ENCODE peak calls at places on chromosome 10, in eight cellular contexts. One of them, this sample, is unnamed.

GRCh38 chr10:628386-629045 is 61.0 kb downstream of the DIP2C start:
- DNase-seq in cardiac muscle cell: no peak
- DNase-seq in tibial artery: no peak
- DNase-seq in A549: no peak
- DNase-seq in heart left ventricle: no peak
- DNase-seq in PC-3: no peak
- DNase-seq in hepatocyte: no peak
- DNase-seq in mesenchymal stem cell: no peak
- DNase-seq in this sample: peak

GRCh38 chr10:125812128-125812527 is 10.9 kb downstream of the UROS start:
- DNase-seq in heart left ventricle: no peak
- DNase-seq in A549: no peak
- DNase-seq in cardiac muscle cell: peak
- DNase-seq in tibial artery: no peak
- DNase-seq in PC-3: peak
- DNase-seq in mesenchymal stem cell: no peak
- DNase-seq in hepatocyte: no peak
- DNase-seq in this sample: no peak

GRCh38 chr10:121851791-121852190 is 76.0 kb downstream of the ATE1 start:
- DNase-seq in mesenchymal stem cell: no peak
- DNase-seq in hepatocyte: no peak
- DNase-seq in PC-3: no peak
- DNase-seq in heart left ventricle: no peak
- DNase-seq in tibial artery: no peak
- DNase-seq in cardiac muscle cell: no peak
- DNase-seq in A549: no peak
- DNase-seq in this sample: no peak

GRCh38 chr10:103493911-103494877 is 689 bp downstream of the NEURL1 start:
- DNase-seq in mesenchymal stem cell: no peak
- DNase-seq in cardiac muscle cell: no peak
- DNase-seq in tibial artery: no peak
- DNase-seq in heart left ventricle: no peak
- DNase-seq in PC-3: no peak
- DNase-seq in A549: no peak
- DNase-seq in hepatocyte: peak
- DNase-seq in this sample: no peak

GRCh38 chr10:95445223-95445836 is 115.8 kb downstream of the SORBS1 start:
- DNase-seq in tibial artery: peak
- DNase-seq in A549: peak
- DNase-seq in mesenchymal stem cell: peak
- DNase-seq in heart left ventricle: peak
- DNase-seq in cardiac muscle cell: peak
- DNase-seq in PC-3: peak
- DNase-seq in hepatocyte: peak
- DNase-seq in this sample: peak

GRCh38 chr10:69415951-69416350 is 767 bp downstream of the TACR2 start:
- DNase-seq in A549: no peak
- DNase-seq in mesenchymal stem cell: no peak
- DNase-seq in tibial artery: no peak
- DNase-seq in cardiac muscle cell: no peak
- DNase-seq in heart left ventricle: no peak
- DNase-seq in hepatocyte: no peak
- DNase-seq in PC-3: no peak
- DNase-seq in this sample: no peak

GRCh38 chr10:91076991-91077548 is 143.4 kb upstream of the PCGF5 start:
- DNase-seq in heart left ventricle: no peak
- DNase-seq in cardiac muscle cell: no peak
- DNase-seq in A549: no peak
- DNase-seq in hepatocyte: no peak
- DNase-seq in tibial artery: no peak
- DNase-seq in mesenchymal stem cell: no peak
- DNase-seq in PC-3: no peak
- DNase-seq in this sample: no peak

GRCh38 chr10:24579911-24580310 is 143.8 kb downstream of the ARHGAP21 start:
- DNase-seq in tibial artery: no peak
- DNase-seq in mesenchymal stem cell: no peak
- DNase-seq in hepatocyte: no peak
- DNase-seq in PC-3: no peak
- DNase-seq in A549: no peak
- DNase-seq in heart left ventricle: no peak
- DNase-seq in cardiac muscle cell: no peak
- DNase-seq in this sample: no peak

GRCh38 chr10:127293640-127294039 is 97.2 kb upstream of the INSYN2A start:
- DNase-seq in A549: no peak
- DNase-seq in cardiac muscle cell: no peak
- DNase-seq in hepatocyte: no peak
- DNase-seq in tibial artery: no peak
- DNase-seq in heart left ventricle: no peak
- DNase-seq in mesenchymal stem cell: no peak
- DNase-seq in PC-3: no peak
- DNase-seq in this sample: no peak

GRCh38 chr10:58291538-58292174 is 22.7 kb downstream of the CISD1 start:
- DNase-seq in cardiac muscle cell: peak
- DNase-seq in heart left ventricle: no peak
- DNase-seq in mesenchymal stem cell: peak
- DNase-seq in A549: peak
- DNase-seq in tibial artery: peak
- DNase-seq in PC-3: peak
- DNase-seq in hepatocyte: peak
- DNase-seq in this sample: no peak

GRCh38 chr10:11272915-11273389 is 255.3 kb downstream of the CELF2 start:
- DNase-seq in mesenchymal stem cell: no peak
- DNase-seq in cardiac muscle cell: no peak
- DNase-seq in hepatocyte: no peak
- DNase-seq in A549: no peak
- DNase-seq in PC-3: no peak
- DNase-seq in heart left ventricle: no peak
- DNase-seq in tibial artery: no peak
- DNase-seq in this sample: no peak

GRCh38 chr10:33861833-33862232 is 527.4 kb upstream of the NRP1 start:
- DNase-seq in hepatocyte: no peak
- DNase-seq in heart left ventricle: no peak
- DNase-seq in mesenchymal stem cell: no peak
- DNase-seq in tibial artery: no peak
- DNase-seq in A549: no peak
- DNase-seq in cardiac muscle cell: no peak
- DNase-seq in PC-3: no peak
- DNase-seq in this sample: no peak

GRCh38 chr10:104130041-104130440 is 8.1 kb downstream of the SFR1 start:
- DNase-seq in A549: no peak
- DNase-seq in heart left ventricle: no peak
- DNase-seq in PC-3: no peak
- DNase-seq in mesenchymal stem cell: no peak
- DNase-seq in hepatocyte: no peak
- DNase-seq in cardiac muscle cell: peak
- DNase-seq in tibial artery: no peak
- DNase-seq in this sample: no peak

GRCh38 chr10:73534857-73535256 is 39.0 kb upstream of the PPP3CB start:
- DNase-seq in A549: no peak
- DNase-seq in tibial artery: no peak
- DNase-seq in hepatocyte: no peak
- DNase-seq in heart left ventricle: no peak
- DNase-seq in PC-3: no peak
- DNase-seq in cardiac muscle cell: no peak
- DNase-seq in mesenchymal stem cell: no peak
- DNase-seq in this sample: no peak

GRCh38 chr10:73537288-73537687 is 41.5 kb upstream of the PPP3CB start:
- DNase-seq in heart left ventricle: no peak
- DNase-seq in A549: no peak
- DNase-seq in cardiac muscle cell: no peak
- DNase-seq in hepatocyte: no peak
- DNase-seq in mesenchymal stem cell: no peak
- DNase-seq in PC-3: no peak
- DNase-seq in tibial artery: no peak
- DNase-seq in this sample: no peak

GRCh38 chr10:73537709-73538108 is 41.9 kb upstream of the PPP3CB start:
- DNase-seq in mesenchymal stem cell: no peak
- DNase-seq in hepatocyte: no peak
- DNase-seq in tibial artery: no peak
- DNase-seq in heart left ventricle: no peak
- DNase-seq in cardiac muscle cell: no peak
- DNase-seq in A549: no peak
- DNase-seq in PC-3: no peak
- DNase-seq in this sample: no peak
- H3K27ac ChIP-seq in mesenchymal stem cell: no peak
- H3K27ac ChIP-seq in hepatocyte: no peak
- H3K27ac ChIP-seq in tibial artery: no peak
- H3K27ac ChIP-seq in heart left ventricle: no peak
- H3K27ac ChIP-seq in cardiac muscle cell: no peak
- H3K27ac ChIP-seq in A549: no peak
- H3K27ac ChIP-seq in PC-3: no peak
- H3K27ac ChIP-seq in this sample: no peak

GRCh38 chr10:79241990-79242619 is 105.2 kb upstream of the PPIF start:
- DNase-seq in cardiac muscle cell: peak
- DNase-seq in mesenchymal stem cell: peak
- DNase-seq in heart left ventricle: peak
- DNase-seq in hepatocyte: peak
- DNase-seq in A549: no peak
- DNase-seq in tibial artery: peak
- DNase-seq in PC-3: peak
- DNase-seq in this sample: peak
- H3K27ac ChIP-seq in cardiac muscle cell: peak
- H3K27ac ChIP-seq in mesenchymal stem cell: no peak
- H3K27ac ChIP-seq in heart left ventricle: peak
- H3K27ac ChIP-seq in hepatocyte: peak
- H3K27ac ChIP-seq in A549: no peak
- H3K27ac ChIP-seq in tibial artery: peak
- H3K27ac ChIP-seq in PC-3: no peak
- H3K27ac ChIP-seq in this sample: peak

GRCh38 chr10:80183436-80183835 is 21.9 kb downstream of the ANXA11 start:
- DNase-seq in hepatocyte: no peak
- DNase-seq in tibial artery: no peak
- DNase-seq in PC-3: no peak
- DNase-seq in heart left ventricle: no peak
- DNase-seq in cardiac muscle cell: no peak
- DNase-seq in mesenchymal stem cell: no peak
- DNase-seq in A549: no peak
- DNase-seq in this sample: no peak
- H3K27ac ChIP-seq in hepatocyte: no peak
- H3K27ac ChIP-seq in tibial artery: no peak
- H3K27ac ChIP-seq in PC-3: no peak
- H3K27ac ChIP-seq in heart left ventricle: peak
- H3K27ac ChIP-seq in cardiac muscle cell: no peak
- H3K27ac ChIP-seq in mesenchymal stem cell: no peak
- H3K27ac ChIP-seq in A549: no peak
- H3K27ac ChIP-seq in this sample: no peak

GRCh38 chr10:51367120-51367519 is 292.8 kb downstream of the PRKG1 start:
- DNase-seq in hepatocyte: no peak
- DNase-seq in heart left ventricle: no peak
- DNase-seq in cardiac muscle cell: peak
- DNase-seq in mesenchymal stem cell: no peak
- DNase-seq in A549: no peak
- DNase-seq in tibial artery: no peak
- DNase-seq in PC-3: no peak
- DNase-seq in this sample: no peak

GRCh38 chr10:51366044-51366443 is 291.8 kb downstream of the PRKG1 start:
- DNase-seq in PC-3: no peak
- DNase-seq in A549: no peak
- DNase-seq in hepatocyte: no peak
- DNase-seq in mesenchymal stem cell: no peak
- DNase-seq in heart left ventricle: peak
- DNase-seq in tibial artery: no peak
- DNase-seq in cardiac muscle cell: peak
- DNase-seq in this sample: no peak

GRCh38 chr10:51368943-51369342 is 294.7 kb downstream of the PRKG1 start:
- DNase-seq in heart left ventricle: no peak
- DNase-seq in mesenchymal stem cell: no peak
- DNase-seq in hepatocyte: no peak
- DNase-seq in cardiac muscle cell: no peak
- DNase-seq in tibial artery: no peak
- DNase-seq in PC-3: peak
- DNase-seq in A549: no peak
- DNase-seq in this sample: no peak

GRCh38 chr10:51371725-51372124 is 297.4 kb downstream of the PRKG1 start:
- DNase-seq in A549: no peak
- DNase-seq in cardiac muscle cell: no peak
- DNase-seq in hepatocyte: no peak
- DNase-seq in tibial artery: no peak
- DNase-seq in PC-3: no peak
- DNase-seq in heart left ventricle: no peak
- DNase-seq in mesenchymal stem cell: peak
- DNase-seq in this sample: no peak

DNA sequence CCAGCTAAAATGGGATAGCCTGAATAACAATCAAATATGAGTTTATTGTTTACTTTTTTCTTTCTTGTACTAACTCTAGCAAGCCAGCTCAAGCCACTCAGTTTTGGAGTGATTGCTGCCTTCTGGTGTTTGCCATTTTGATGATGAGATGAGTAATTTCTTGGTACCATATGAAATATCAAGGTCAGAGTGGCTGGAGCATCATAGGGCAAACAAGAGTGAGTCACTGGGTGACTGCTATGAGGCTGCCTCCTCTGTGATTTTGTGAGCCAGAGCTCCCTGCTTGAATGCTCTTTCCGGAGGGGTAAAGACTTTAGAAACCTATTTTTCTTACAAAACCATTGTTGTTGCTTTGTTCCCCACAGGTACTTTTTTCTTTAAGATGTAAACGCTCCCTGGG is 295.6 kb downstream of the PRKG1 start:
- DNase-seq in cardiac muscle cell: peak
- DNase-seq in PC-3: peak
- DNase-seq in heart left ventricle: no peak
- DNase-seq in tibial artery: no peak
- DNase-seq in hepatocyte: no peak
- DNase-seq in A549: no peak
- DNase-seq in mesenchymal stem cell: peak
- DNase-seq in this sample: no peak
- H3K27ac ChIP-seq in cardiac muscle cell: no peak
- H3K27ac ChIP-seq in PC-3: peak
- H3K27ac ChIP-seq in heart left ventricle: no peak
- H3K27ac ChIP-seq in tibial artery: peak
- H3K27ac ChIP-seq in hepatocyte: no peak
- H3K27ac ChIP-seq in A549: no peak
- H3K27ac ChIP-seq in mesenchymal stem cell: peak
- H3K27ac ChIP-seq in this sample: no peak

DNA sequence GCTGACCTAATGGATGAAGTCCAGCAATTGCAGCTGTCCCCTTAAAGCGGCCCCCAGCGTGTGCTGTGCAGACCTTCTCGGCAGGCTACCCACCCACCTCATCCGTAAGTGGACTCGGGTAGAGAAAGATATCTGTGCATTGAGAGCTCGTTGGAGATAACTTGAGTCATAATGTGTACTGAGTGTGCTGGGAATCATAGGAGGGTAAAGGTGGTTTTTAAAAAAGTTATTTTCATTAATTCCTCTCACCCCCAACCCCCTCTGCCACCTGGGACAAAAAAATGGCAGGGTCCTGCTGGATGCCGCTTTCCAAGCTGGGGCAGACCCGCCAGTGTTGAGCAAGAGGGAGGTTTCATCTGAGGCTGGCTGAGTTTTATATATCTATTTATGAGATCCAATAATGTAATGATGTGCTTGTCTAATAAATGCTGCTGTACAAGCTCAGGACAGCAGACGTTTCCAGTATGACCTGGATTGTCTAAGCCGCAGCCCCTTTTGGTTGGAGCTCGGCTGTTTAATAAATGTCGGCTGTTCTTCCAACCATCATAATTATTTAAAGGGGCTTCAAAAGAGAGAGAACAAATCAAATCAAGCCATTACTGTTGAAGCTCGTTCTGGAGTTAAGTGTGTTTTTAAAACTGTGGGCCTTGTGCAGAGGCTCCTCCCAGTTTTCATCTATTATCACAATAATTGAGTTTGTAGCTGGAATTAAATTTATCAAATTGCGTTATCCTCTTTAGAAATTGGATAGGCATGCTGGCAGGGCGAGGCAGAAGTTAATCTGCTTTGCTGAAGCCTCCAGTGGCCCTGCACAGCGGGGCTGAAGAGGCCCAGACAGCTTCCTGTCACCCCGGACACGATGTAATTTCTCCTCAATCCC is 119.0 kb downstream of the NKX6-2 start:
- DNase-seq in tibial artery: no peak
- DNase-seq in A549: peak
- DNase-seq in mesenchymal stem cell: peak
- DNase-seq in heart left ventricle: no peak
- DNase-seq in hepatocyte: no peak
- DNase-seq in PC-3: peak
- DNase-seq in cardiac muscle cell: peak
- DNase-seq in this sample: no peak
- H3K27ac ChIP-seq in tibial artery: no peak
- H3K27ac ChIP-seq in A549: peak
- H3K27ac ChIP-seq in mesenchymal stem cell: peak
- H3K27ac ChIP-seq in heart left ventricle: no peak
- H3K27ac ChIP-seq in hepatocyte: no peak
- H3K27ac ChIP-seq in PC-3: peak
- H3K27ac ChIP-seq in cardiac muscle cell: no peak
- H3K27ac ChIP-seq in this sample: no peak